ENCODE peak calls at places on chromosomes 12 and 14, in nine cellular contexts. U is stimulated activated naive CD4-positive, alpha-beta T cell; Z is stimulated activated CD4-positive, alpha-beta T cell treated with anti-CD3 and anti-CD28 coated beads, Interleukin-1b, Interleukin-23, amount 100 ng/mL, for 1 hour; X is NCI-H82; H is NCI-H774; I is nucleus accumbens; F is ACHN; N is PC-9; B is left colon. W is an unnamed sample.

GRCh38 chr14:31190220-31190605 is 17.4 kb downstream of the HECTD1 start:
- DNase-seq in B (no peak), N (no peak), I (no peak), Z (no peak), X (no peak), F (no peak), H (no peak), U (no peak), W (no peak)

GRCh38 chr12:19036673-19037357 is 92.7 kb upstream of the PLEKHA5 start:
- DNase-seq in Z (no peak), X (no peak), H (no peak), N (no peak), F (no peak), U (no peak), B (no peak), I (no peak), W (no peak)

GRCh38 chr14:61145903-61146411 is 135.2 kb downstream of the TMEM30B start:
- DNase-seq in X (peak; percentile 71), N (no peak), F (no peak), H (no peak), I (no peak), B (no peak), Z (no peak), U (no peak), W (no peak)

GRCh38 chr14:39998114-39998513 is 565.9 kb upstream of the FBXO33 start:
- DNase-seq in F (no peak), H (no peak), Z (no peak), N (no peak), B (no peak), I (no peak), X (no peak), U (no peak), W (no peak)

GRCh38 chr14:44369401-44370123 is 137.5 kb downstream of the FSCB start:
- DNase-seq in Z (no peak), H (no peak), N (no peak), U (no peak), X (peak; percentile 8), I (no peak), F (peak; percentile 7), B (no peak), W (peak; percentile 17)

GRCh38 chr14:91228112-91229004 is 16.1 kb downstream of the GPR68 start:
- DNase-seq in Z (peak; percentile 48), B (peak; percentile 32), N (peak; percentile 17), X (no peak), H (no peak), F (peak; percentile 53), U (peak; percentile 52), I (no peak), W (no peak)

GRCh38 chr12:22529281-22530060 is 14.9 kb downstream of the C2CD5 start:
- DNase-seq in U (peak; percentile 26), F (peak; percentile 76), N (no peak), H (no peak), Z (no peak), X (peak; percentile 61), B (no peak), I (no peak), W (peak; percentile 44)

GRCh38 chr14:58783801-58784511 is 146.2 kb downstream of the DACT1 start:
- DNase-seq in H (no peak), F (no peak), N (no peak), U (no peak), I (no peak), X (no peak), B (no peak), Z (no peak), W (no peak)